ENCODE peak calls at places on chromosomes 7 and 10, in eight cellular contexts. D, O, M, L, R, E, I and V are unnamed samples.
A peak's percentile ranks its signal among the peaks of the same experiment; 100 is the strongest.

GRCh38 chr10:120184547-120185337 is 272.3 kb upstream of the PLPP4 start:
- DNase-seq in E (no peak), R (no peak), O (no peak), L (no peak), M (no peak), I (no peak), D (no peak), V (no peak)

GRCh38 chr10:22553452-22553995 is 160.9 kb downstream of the PIP4K2A start:
- DNase-seq in O (no peak), D (no peak), E (no peak), L (no peak), I (no peak), R (no peak), M (no peak), V (no peak)

GRCh38 chr7:130486114-130486962 is 5.5 kb upstream of the MEST start:
- DNase-seq in I (peak; percentile 46), D (peak; percentile 91), R (peak; percentile 85), L (peak; percentile 95), E (no peak), M (peak; percentile 17), O (no peak), V (peak; percentile 5)

GRCh38 chr10:6445671-6446278 is 134.3 kb downstream of the PRKCQ start:
- DNase-seq in I (peak; percentile 52), L (peak; percentile 17), M (peak; percentile 49), D (peak; percentile 25), O (no peak), R (peak; percentile 33), E (peak; percentile 38), V (no peak)

GRCh38 chr7:143992677-143993076 is 7.4 kb upstream of the OR6B1 start:
- DNase-seq in R (no peak), L (no peak), E (no peak), I (no peak), D (no peak), M (no peak), O (no peak), V (no peak)

GRCh38 chr10:80405636-80406035 is 2.7 kb upstream of the PRXL2A start:
- DNase-seq in E (no peak), O (no peak), D (no peak), I (no peak), R (peak; percentile 73), M (peak; percentile 39), L (no peak), V (no peak)

GRCh38 chr7:55731931-55732330 is 130.6 kb downstream of the SEPTIN14 start:
- DNase-seq in L (no peak), R (no peak), O (no peak), D (no peak), I (no peak), M (no peak), E (no peak), V (no peak)

GRCh38 chr7:460374-461117 is 59.1 kb downstream of the PDGFA start:
- DNase-seq in I (no peak), M (no peak), R (peak; percentile 34), O (no peak), D (no peak), E (no peak), L (no peak), V (no peak)

GRCh38 chr7:101595766-101596537 is 33.1 kb downstream of the MYL10 start:
- DNase-seq in I (no peak), O (no peak), R (no peak), M (no peak), E (no peak), D (no peak), L (no peak), V (no peak)

GRCh38 chr7:86411804-86412203 is 231.9 kb upstream of the GRM3 start:
- DNase-seq in L (no peak), D (no peak), M (no peak), O (no peak), E (no peak), I (no peak), R (no peak), V (no peak)
- H3K27ac ChIP-seq in L (no peak overlapping the region), D (no peak overlapping the region), M (no peak overlapping the region), O (no peak overlapping the region), E (no peak overlapping the region), I (no peak overlapping the region), R (no peak overlapping the region), V (no peak overlapping the region)

DNA sequence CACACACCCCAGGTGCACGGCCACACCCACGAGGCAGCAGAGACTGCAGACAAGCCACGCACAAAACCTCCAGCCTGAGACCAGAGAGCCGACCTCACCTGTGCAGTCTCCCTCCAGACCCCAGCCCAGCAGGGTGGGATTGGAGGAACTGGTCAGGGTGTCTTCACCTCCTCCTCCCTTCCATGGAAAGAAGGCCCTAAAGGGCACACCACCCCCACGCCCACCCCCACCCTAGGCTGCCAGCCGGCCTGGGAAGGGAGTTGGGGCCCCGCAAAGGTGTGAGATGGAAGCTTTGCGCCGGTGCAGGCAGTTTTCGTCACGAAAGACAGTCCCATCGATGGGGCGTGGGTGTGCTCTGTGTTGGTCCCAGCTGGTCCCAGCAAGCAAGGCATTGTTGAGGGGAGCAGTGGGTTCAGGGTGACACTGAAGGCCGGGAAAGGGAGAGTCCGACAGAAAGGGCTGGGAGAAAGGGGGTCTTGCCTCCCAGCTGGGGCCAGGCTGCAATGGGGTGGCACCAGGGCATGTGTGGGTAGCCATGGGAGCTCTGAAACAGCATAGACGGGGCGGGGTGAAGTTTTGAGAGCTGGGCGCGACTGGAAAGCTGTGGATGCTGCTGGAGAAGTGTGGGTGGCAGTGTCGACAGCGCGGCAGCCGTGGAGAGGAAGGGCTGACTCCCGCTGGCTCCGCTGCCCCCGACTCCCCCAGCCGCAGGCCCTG is 349.2 kb downstream of the GLRX3 start:
- DNase-seq in L (no peak), I (no peak), M (no peak), D (no peak), O (peak; percentile 36), R (no peak), E (no peak), V (no peak)
- H3K27ac ChIP-seq in L (no peak overlapping the region), I (no peak overlapping the region), M (no peak overlapping the region), D (no peak overlapping the region), O (no peak overlapping the region), R (no peak overlapping the region), E (no peak overlapping the region), V (no peak overlapping the region)

DNA sequence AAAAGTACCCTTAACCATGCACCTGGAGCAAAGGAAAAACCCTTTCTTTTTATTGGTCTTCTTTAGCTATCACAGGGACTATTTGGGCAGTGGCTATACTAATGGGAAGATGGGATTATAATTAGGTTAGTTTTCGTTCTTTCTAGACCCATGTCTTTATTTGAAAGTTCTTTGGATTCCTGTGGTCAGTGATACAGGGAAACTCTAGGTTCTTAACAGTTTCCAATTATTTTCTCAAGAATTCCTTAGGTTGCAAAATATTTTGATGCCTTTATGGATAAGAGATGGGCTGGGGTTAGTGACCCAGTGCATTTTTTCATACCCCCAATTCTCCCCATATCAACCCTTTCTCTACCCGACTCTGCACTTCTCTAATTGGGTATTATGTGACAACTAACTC is 49.0 kb downstream of the ADD3 start:
- DNase-seq in L (no peak), M (peak; percentile 40), O (no peak), I (no peak), R (no peak), D (no peak), E (no peak), V (no peak)
- H3K27ac ChIP-seq in L (no peak overlapping the region), M (peak overlapping the region; percentile 19), O (peak overlapping the region; percentile 59), I (no peak overlapping the region), R (no peak overlapping the region), D (no peak overlapping the region), E (no peak overlapping the region), V (no peak overlapping the region)

DNA sequence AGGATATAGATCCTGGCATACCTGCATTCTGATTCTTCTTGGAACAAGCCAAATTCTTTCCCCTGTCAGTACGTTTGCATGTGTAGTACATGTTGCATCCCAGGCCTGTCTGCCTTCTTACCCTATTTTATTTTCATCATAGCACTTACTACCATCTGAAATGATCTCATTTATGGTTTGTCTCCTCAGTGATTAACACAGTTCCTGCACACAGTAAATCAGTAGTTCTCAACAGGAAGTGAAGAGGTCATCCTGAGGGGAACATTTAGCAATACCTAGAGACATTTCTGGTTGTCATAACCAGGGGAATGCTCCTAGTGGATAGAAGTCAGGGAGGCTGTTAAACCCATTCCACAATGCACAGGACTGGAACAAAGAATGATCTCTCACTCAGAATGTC is 38.2 kb upstream of the SLC26A4 start:
- DNase-seq in I (no peak), D (no peak), L (no peak), O (no peak), M (peak; percentile 48), E (no peak), R (no peak), V (peak; percentile 60)
- H3K27ac ChIP-seq in I (no peak overlapping the region), D (no peak overlapping the region), L (no peak overlapping the region), O (no peak overlapping the region), M (no peak overlapping the region), E (no peak overlapping the region), R (no peak overlapping the region), V (no peak overlapping the region)